ENCODE peak calls at places on chromosome 22, in five cellular contexts. L is OCI-LY7, I is heart left ventricle, E is brain microvascular endothelial cell, T is A673. Y is an unnamed sample.

GRCh38 chr22:32685527-32685926 is 116.0 kb upstream of the TIMP3 start:
- DNase-seq in E (no peak), I (no peak), T (no peak), L (no peak), Y (no peak)

GRCh38 chr22:32591620-32592019 is 117.0 kb downstream of the FBXO7 start:
- DNase-seq in T (no peak), I (no peak), L (no peak), E (peak), Y (no peak)

GRCh38 chr22:29334696-29335344 is 19.3 kb upstream of the RASL10A start:
- DNase-seq in E (no peak), L (no peak), T (no peak), I (no peak), Y (no peak)

GRCh38 chr22:46125311-46125710 is 25.0 kb upstream of the PPARA start:
- DNase-seq in E (no peak), I (no peak), T (no peak), L (no peak), Y (no peak)

GRCh38 chr22:46303347-46303965 is 6.8 kb downstream of the GTSE1 start:
- DNase-seq in E (no peak), I (peak), T (no peak), L (no peak), Y (no peak)

GRCh38 chr22:32206774-32207758 is 2.2 kb upstream of the RFPL2 start:
- DNase-seq in T (peak), L (peak), E (peak), I (no peak), Y (peak)

GRCh38 chr22:37128555-37129281 is 19.2 kb upstream of the TMPRSS6 start:
- DNase-seq in I (no peak), E (no peak), L (no peak), T (no peak), Y (no peak)

GRCh38 chr22:41360126-41360525 is 21.6 kb upstream of the TEF start:
- DNase-seq in T (no peak), I (no peak), L (no peak), E (no peak), Y (no peak)

GRCh38 chr22:17874231-17874630 is 100.0 kb upstream of the BID start:
- DNase-seq in E (no peak), L (no peak), I (no peak), T (no peak), Y (no peak)

GRCh38 chr22:23498811-23499798 is 81.0 kb downstream of the IGLL1 start:
- DNase-seq in T (no peak), L (no peak), E (no peak), I (peak), Y (no peak)

GRCh38 chr22:30802202-30803166 is 107.8 kb downstream of the OSBP2 start:
- DNase-seq in L (no peak), T (peak), E (peak), I (peak), Y (peak)

GRCh38 chr22:21443057-21443734 is 24.0 kb upstream of the TMEM191C start:
- DNase-seq in E (no peak), I (no peak), T (no peak), L (no peak), Y (no peak)

GRCh38 chr22:42711895-42712837 is 8.5 kb downstream of the A4GALT start:
- DNase-seq in T (no peak), I (no peak), L (no peak), E (no peak), Y (no peak)

GRCh38 chr22:17077255-17077654 is 7.5 kb upstream of the IL17RA start:
- DNase-seq in L (no peak), T (no peak), E (peak), I (no peak), Y (no peak)

GRCh38 chr22:27223317-27224177 is 566.2 kb downstream of the MIAT start:
- DNase-seq in E (peak), L (no peak), T (no peak), I (no peak), Y (no peak)

GRCh38 chr22:47420211-47420610 is 657.8 kb downstream of the TBC1D22A start:
- DNase-seq in E (no peak), T (no peak), L (no peak), I (no peak), Y (no peak)

GRCh38 chr22:20464912-20465758 is 27.5 kb upstream of the SCARF2 start:
- DNase-seq in L (no peak), I (no peak), T (no peak), E (no peak), Y (no peak)

GRCh38 chr22:21074092-21074715 is 28.5 kb downstream of the LRRC74B start:
- DNase-seq in L (no peak), E (peak), I (no peak), T (no peak), Y (no peak)

GRCh38 chr22:27719535-27720227 is 81.9 kb downstream of the MN1 start:
- DNase-seq in T (no peak), L (peak), E (peak), I (no peak), Y (peak)

GRCh38 chr22:28883917-28884753 is 763 bp downstream of the ZNRF3 start:
- DNase-seq in T (peak), L (peak), E (peak), I (peak), Y (peak)

GRCh38 chr22:23393721-23394320 is 186.3 kb downstream of the IGLL1 start:
- DNase-seq in E (no peak), I (no peak), T (no peak), L (no peak), Y (no peak)

GRCh38 chr22:17430298-17430900 is 61.1 kb downstream of the CECR2 start:
- DNase-seq in L (no peak), I (no peak), E (peak), T (no peak), Y (no peak)

GRCh38 chr22:46067159-46068111 is 82.9 kb upstream of the PPARA start:
- DNase-seq in T (peak), E (no peak), L (no peak), I (no peak), Y (no peak)

GRCh38 chr22:24420977-24421343 is 6.4 kb upstream of the ADORA2A start:
- DNase-seq in E (no peak), T (no peak), L (no peak), I (no peak), Y (no peak)

GRCh38 chr22:47388331-47388730 is 625.9 kb downstream of the TBC1D22A start:
- DNase-seq in L (no peak), E (no peak), I (peak), T (no peak), Y (no peak)

GRCh38 chr22:33300165-33300564 is 242.0 kb upstream of the SYN3 start:
- DNase-seq in L (peak), I (no peak), T (no peak), E (no peak), Y (no peak)

GRCh38 chr22:47220752-47221151 is 458.3 kb downstream of the TBC1D22A start:
- DNase-seq in L (no peak), T (no peak), I (no peak), E (no peak), Y (no peak)

GRCh38 chr22:24232124-24232523 is 12.8 kb downstream of the GGT5 start:
- DNase-seq in L (no peak), I (no peak), E (no peak), T (no peak), Y (no peak)

GRCh38 chr22:27851974-27852713 is 50.6 kb upstream of the MN1 start:
- DNase-seq in T (peak), I (no peak), E (no peak), L (no peak), Y (no peak)

GRCh38 chr22:37431811-37432707 is 4.8 kb upstream of the ELFN2 start:
- DNase-seq in I (no peak), E (peak), T (peak), L (no peak), Y (no peak)

GRCh38 chr22:32736746-32737145 is 64.8 kb upstream of the TIMP3 start:
- DNase-seq in E (no peak), I (no peak), L (no peak), T (no peak), Y (no peak)

GRCh38 chr22:46060292-46061123 is 83.5 kb upstream of the WNT7B start:
- DNase-seq in I (no peak), L (no peak), E (no peak), T (no peak), Y (no peak)

GRCh38 chr22:30444632-30445437 is 19.3 kb downstream of the MTFP1 start:
- DNase-seq in T (peak), I (no peak), E (peak), L (peak), Y (peak)

GRCh38 chr22:48276933-48277867 is 1514.8 kb downstream of the TBC1D22A start:
- DNase-seq in E (no peak), I (no peak), L (no peak), T (no peak), Y (no peak)

GRCh38 chr22:44185237-44186120 is 4.8 kb downstream of the PARVG start:
- DNase-seq in T (no peak), I (no peak), E (no peak), L (no peak), Y (no peak)
- TF ChIP-seq CTCF in T (no peak), I (no peak), E (no peak), L (no peak), Y (no peak)

GRCh38 chr22:49671331-49672012 is 156.2 kb downstream of the BRD1 start:
- DNase-seq in I (no peak), L (no peak), E (no peak), T (no peak), Y (no peak)
- H3K27ac ChIP-seq in I (no peak), L (no peak), E (no peak), T (no peak), Y (no peak)

DNA sequence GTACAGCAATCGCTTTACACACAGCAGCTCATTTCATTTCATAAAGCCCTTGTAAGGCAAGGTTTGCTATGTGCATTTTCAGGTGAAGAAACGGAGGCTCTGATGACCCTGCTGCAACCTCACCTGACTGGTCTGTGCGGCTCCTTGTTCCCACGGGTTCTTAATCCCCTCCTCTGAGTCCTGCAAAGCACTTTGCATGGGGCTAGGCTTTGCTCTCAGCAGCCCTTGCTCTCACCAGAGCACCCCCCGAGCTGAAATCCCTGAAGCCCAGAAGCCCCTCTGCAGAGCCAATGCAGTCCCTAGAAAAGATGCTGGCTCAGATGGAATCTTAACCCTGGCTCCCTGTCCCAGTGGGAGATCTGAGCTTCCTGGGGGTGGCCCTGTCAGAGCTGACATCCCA is 11.0 kb upstream of the APOL6 start:
- DNase-seq in L (no peak), E (no peak), I (no peak), T (no peak), Y (peak)
- TF ChIP-seq CTCF in L (no peak), E (no peak), I (no peak), T (no peak), Y (no peak)

GRCh38 chr22:39152024-39152510 is 413 bp downstream of the CBX7 start:
- DNase-seq in L (no peak), I (no peak), E (no peak), T (no peak), Y (no peak)

GRCh38 chr22:39150848-39151215 is 1.6 kb downstream of the CBX7 start:
- DNase-seq in E (no peak), I (no peak), L (no peak), T (no peak), Y (no peak)

GRCh38 chr22:39148727-39149535 is 3.5 kb downstream of the CBX7 start:
- DNase-seq in L (peak), I (no peak), T (peak), E (no peak), Y (no peak)

GRCh38 chr22:39151329-39151975 is 1.0 kb downstream of the CBX7 start:
- DNase-seq in L (no peak), E (no peak), I (no peak), T (no peak), Y (no peak)

DNA sequence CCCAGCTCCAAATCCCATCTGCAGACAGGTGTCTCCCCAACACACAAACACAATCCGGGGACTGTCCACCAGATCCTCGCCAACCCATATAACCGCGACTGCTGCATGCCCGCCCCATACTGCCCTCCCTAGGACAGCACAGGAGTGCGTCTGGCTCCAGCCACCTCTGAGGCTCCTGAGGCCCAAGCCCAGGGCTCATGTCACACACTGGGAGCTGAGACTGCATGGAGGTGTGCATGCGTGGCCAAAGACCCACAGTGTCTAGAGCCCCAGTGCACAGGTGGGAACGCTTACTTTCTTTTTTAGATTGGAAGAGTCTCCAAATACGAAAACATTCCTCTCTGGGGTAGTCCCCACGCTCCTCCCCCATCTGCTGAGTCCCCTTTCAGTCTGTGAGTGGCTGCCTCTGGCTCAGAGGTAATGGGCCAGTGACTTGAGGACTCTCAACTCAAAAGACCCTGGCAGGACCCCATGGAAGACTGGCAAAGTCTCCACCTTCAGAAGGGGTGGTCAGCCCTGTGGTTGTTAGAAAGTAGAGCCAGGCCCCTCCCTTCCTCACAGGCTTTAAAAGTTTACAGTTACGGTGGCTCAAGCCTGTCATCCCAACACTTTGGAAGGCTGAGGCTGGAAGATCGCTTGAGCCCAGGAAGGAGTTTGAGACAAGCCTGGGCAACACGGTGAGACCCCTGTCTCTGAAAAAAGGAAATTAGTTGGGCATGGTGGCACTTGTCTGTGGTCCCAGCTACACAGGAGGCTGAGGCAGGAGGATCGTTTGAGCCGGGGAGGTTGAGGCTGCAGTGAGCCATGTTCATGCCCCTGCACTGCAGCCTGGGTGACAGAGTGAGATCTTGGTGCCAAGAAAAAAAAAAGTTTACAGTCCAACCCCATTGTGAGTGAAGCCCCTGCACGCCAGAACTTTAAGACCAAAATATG is 2.3 kb downstream of the CBX7 start:
- DNase-seq in I (no peak), E (no peak), L (no peak), T (no peak), Y (no peak)
- H3K27ac ChIP-seq in I (no peak), E (no peak), L (peak), T (peak), Y (no peak)

GRCh38 chr22:35683560-35683959 is 34.1 kb upstream of the APOL5 start:
- DNase-seq in E (no peak), T (no peak), I (no peak), L (no peak), Y (no peak)

GRCh38 chr22:35685731-35686130 is 31.9 kb upstream of the APOL5 start:
- DNase-seq in E (peak), I (no peak), L (peak), T (no peak), Y (no peak)

GRCh38 chr22:35686298-35686697 is 31.4 kb upstream of the APOL5 start:
- DNase-seq in I (no peak), E (no peak), T (no peak), L (peak), Y (no peak)

GRCh38 chr22:35684732-35685131 is 32.9 kb upstream of the APOL5 start:
- DNase-seq in I (no peak), L (no peak), T (no peak), E (no peak), Y (no peak)

DNA sequence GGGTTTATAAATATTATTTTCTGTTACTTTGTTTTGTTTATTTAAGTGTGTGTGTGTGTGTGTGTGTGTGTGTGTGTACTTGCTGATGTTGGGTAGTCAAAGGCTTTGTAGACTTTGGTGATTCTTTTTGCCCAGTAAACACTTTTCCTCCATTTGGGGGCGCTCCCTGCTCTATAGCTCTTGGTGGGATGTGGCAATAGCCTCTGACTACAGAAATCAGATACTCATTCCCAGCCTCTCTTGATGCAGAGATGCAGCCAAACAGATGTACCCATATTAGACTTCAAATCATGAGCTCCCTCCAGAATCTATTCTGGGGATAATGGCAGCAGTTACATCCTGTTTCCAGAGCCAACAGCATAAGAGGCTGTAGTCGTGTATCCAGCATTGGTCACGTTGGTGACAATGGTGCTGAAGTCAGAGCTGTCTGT is 33.4 kb upstream of the APOL5 start:
- DNase-seq in I (no peak), L (peak), T (peak), E (peak), Y (peak)
- TF ChIP-seq CTCF in I (peak), L (peak), T (peak), E (peak), Y (peak)

GRCh38 chr22:44755956-44756361 is 3.6 kb downstream of the ARHGAP8 start:
- DNase-seq in E (no peak), T (no peak), L (no peak), I (no peak), Y (no peak)

GRCh38 chr22:44759430-44760310 is 7.3 kb downstream of the ARHGAP8 start:
- DNase-seq in T (no peak), L (no peak), I (no peak), E (no peak), Y (no peak)

GRCh38 chr22:44758970-44759365 is 6.6 kb downstream of the ARHGAP8 start:
- DNase-seq in T (no peak), L (no peak), E (no peak), I (no peak), Y (no peak)

GRCh38 chr22:44761025-44761424 is 8.7 kb downstream of the ARHGAP8 start:
- DNase-seq in L (no peak), T (no peak), I (no peak), E (no peak), Y (no peak)

GRCh38 chr22:44758354-44758969 is 6.1 kb downstream of the ARHGAP8 start:
- DNase-seq in L (no peak), I (no peak), T (peak), E (peak), Y (no peak)
- H3K27ac ChIP-seq in L (no peak), I (no peak), T (no peak), E (no peak), Y (no peak)